ENCODE peak calls at places on chromosomes 16 and 17, in four cellular contexts. N, D, H and G are unnamed samples.

GRCh38 chr16:80703391-80704071 is 100.9 kb downstream of the CDYL2 start:
- DNase-seq in N (no peak), D (no peak), H (no peak), G (no peak)

GRCh38 chr17:6996256-6997111 is 635 bp downstream of the ALOX12 start:
- DNase-seq in N (no peak), D (no peak), H (no peak), G (no peak)

GRCh38 chr17:19392303-19392702 is 5.3 kb upstream of the MFAP4 start:
- DNase-seq in N (no peak), D (no peak), H (no peak), G (no peak)

GRCh38 chr17:43226393-43226792 is 2.0 kb downstream of the CCDC200 start:
- DNase-seq in N (no peak), D (no peak), H (no peak), G (no peak)

GRCh38 chr16:10738231-10739077 is 5.2 kb upstream of the NUBP1 start:
- DNase-seq in N (no peak), D (no peak), H (peak), G (peak)

GRCh38 chr16:87957296-87958069 is 6.2 kb downstream of the BANP start:
- DNase-seq in N (no peak), D (no peak), H (no peak), G (no peak)

GRCh38 chr17:34251186-34251585 is 3.9 kb upstream of the CCL2 start:
- DNase-seq in N (no peak), D (no peak), H (no peak), G (no peak)

GRCh38 chr17:32944248-32945020 is 16.5 kb downstream of the TMEM98 start:
- DNase-seq in N (no peak), D (no peak), H (no peak), G (no peak)

GRCh38 chr17:40552806-40553693 is 12.2 kb downstream of the CCR7 start:
- DNase-seq in N (no peak), D (no peak), H (no peak), G (no peak)

GRCh38 chr16:89052191-89052787 is 41.4 kb upstream of the ACSF3 start:
- DNase-seq in N (no peak), D (no peak), H (no peak), G (no peak)

GRCh38 chr17:2267354-2267753 is 36.2 kb downstream of the SMG6 start:
- DNase-seq in N (no peak), D (no peak), H (no peak), G (no peak)

GRCh38 chr16:11326084-11326736 is 19.0 kb upstream of the RMI2 start:
- DNase-seq in N (no peak), D (no peak), H (no peak), G (no peak)

GRCh38 chr16:54015147-54015546 is 271.4 kb downstream of the IRX3 start:
- DNase-seq in N (no peak), D (no peak), H (no peak), G (no peak)

GRCh38 chr16:89759742-89760366 is 38.5 kb downstream of the ZNF276 start:
- DNase-seq in N (no peak), D (no peak), H (no peak), G (no peak)

GRCh38 chr16:85648070-85648714 is 35.1 kb downstream of the GSE1 start:
- DNase-seq in N (no peak), D (no peak), H (no peak), G (no peak)

GRCh38 chr16:54285414-54286066 is 1.0 kb downstream of the IRX3 start:
- DNase-seq in N (no peak), D (no peak), H (peak), G (no peak)